ENCODE peak calls at places on chromosome 12, in nine cellular contexts. E is osteoblast; N is RWPE2; Q is breast epithelium; O is PC-9; S is right atrium auricular region; M is CD8-positive, alpha-beta T cell; H is thoracic aorta; K is HCT116. Z is an unnamed sample.

GRCh38 chr12:52691076-52691764 is 11.0 kb upstream of the KRT1 start:
- DNase-seq in H (no peak), S (no peak), E (no peak), K (no peak), O (no peak), M (peak; percentile 35), N (no peak), Q (no peak), Z (no peak)

GRCh38 chr12:69929531-69929930 is 104.5 kb downstream of the MYRFL start:
- DNase-seq in K (no peak), O (no peak), N (no peak), M (no peak), Q (no peak), H (no peak), S (no peak), E (no peak), Z (no peak)

GRCh38 chr12:16165506-16165905 is 112.0 kb downstream of the SLC15A5 start:
- DNase-seq in K (peak; percentile 27), S (peak; percentile 68), E (no peak), Q (no peak), N (no peak), O (no peak), H (no peak), M (no peak), Z (peak; percentile 29)

GRCh38 chr12:9751204-9752144 is 9.2 kb downstream of the CD69 start:
- DNase-seq in Q (no peak), E (no peak), K (peak; percentile 12), O (no peak), N (no peak), H (no peak), S (no peak), M (no peak), Z (no peak)

GRCh38 chr12:69910739-69911138 is 85.7 kb downstream of the MYRFL start:
- DNase-seq in E (no peak), K (no peak), H (no peak), S (no peak), N (no peak), Q (no peak), M (no peak), O (no peak), Z (no peak)

GRCh38 chr12:105418232-105418631 is 87.7 kb downstream of the C12orf75 start:
- DNase-seq in H (no peak), N (peak; percentile 82), K (no peak), Q (no peak), O (peak; percentile 73), E (no peak), S (no peak), M (no peak), Z (peak; percentile 98)

GRCh38 chr12:104478396-104479140 is 21.8 kb downstream of the CHST11 start:
- DNase-seq in E (no peak), S (no peak), O (no peak), H (no peak), Q (no peak), M (no peak), N (no peak), K (no peak), Z (no peak)

GRCh38 chr12:105523164-105524057 is 192.9 kb downstream of the C12orf75 start:
- DNase-seq in K (no peak), E (peak; percentile 84), H (peak; percentile 61), S (peak; percentile 82), O (no peak), N (no peak), M (no peak), Q (no peak), Z (no peak)

GRCh38 chr12:9872116-9872515 is 3.0 kb upstream of the CLEC2B start:
- DNase-seq in Q (no peak), S (no peak), N (no peak), O (no peak), M (no peak), H (no peak), K (no peak), E (no peak), Z (no peak)

GRCh38 chr12:61920230-61920629 is 340.0 kb upstream of the USP15 start:
- DNase-seq in S (no peak), H (no peak), N (no peak), K (no peak), Q (no peak), O (no peak), M (no peak), E (no peak), Z (no peak)

GRCh38 chr12:115897718-115898117 is 379.8 kb downstream of the MED13L start:
- DNase-seq in H (no peak), N (no peak), E (no peak), S (no peak), M (no peak), O (no peak), K (no peak), Q (no peak), Z (peak; percentile 8)

DNA sequence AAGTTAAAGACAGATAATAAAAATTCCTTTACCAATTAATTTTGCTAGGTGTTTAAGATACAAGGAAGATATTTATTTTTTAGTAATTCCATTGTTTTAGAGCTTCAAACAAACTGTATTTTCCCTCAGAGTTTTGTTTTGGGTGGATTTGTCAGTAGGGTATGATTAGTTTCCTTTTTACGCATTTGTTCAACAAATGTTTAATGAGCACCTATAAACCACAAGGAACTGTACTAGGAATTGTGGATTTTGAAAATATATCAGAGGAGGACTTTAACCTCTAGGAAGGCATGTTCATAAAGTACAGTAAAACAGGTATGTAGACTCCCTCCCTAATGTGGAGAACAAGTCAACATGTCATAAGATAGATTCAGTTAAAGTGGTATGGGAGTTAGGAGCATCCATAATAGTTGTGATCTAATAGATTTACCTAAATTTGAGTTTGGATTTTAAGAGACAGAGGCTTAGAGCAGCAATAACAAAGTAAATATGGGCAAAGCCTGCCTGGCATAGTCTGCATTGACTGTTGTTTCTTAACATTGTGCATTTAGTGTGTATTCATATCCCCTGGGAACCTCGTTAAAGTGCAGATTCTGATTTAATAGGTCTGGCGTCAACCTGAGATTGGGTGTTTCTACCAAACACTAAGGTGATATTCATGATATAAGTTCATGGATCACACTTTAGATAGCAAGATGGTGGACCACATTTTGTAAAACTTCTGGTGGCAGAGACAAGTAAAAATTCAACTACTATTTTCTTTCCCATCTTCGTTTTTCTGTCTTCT is 232.0 kb downstream of the ERC1 start:
- DNase-seq in K (no peak), H (no peak), E (no peak), Q (no peak), M (no peak), O (no peak), N (no peak), S (no peak), Z (no peak)
- H3K27ac ChIP-seq in K (no peak overlapping the region), H (no peak overlapping the region), E (no peak overlapping the region), Q (no peak overlapping the region), M (no peak overlapping the region), O (no peak overlapping the region), N (no peak overlapping the region), S (no peak overlapping the region), Z (no peak overlapping the region)

GRCh38 chr12:130031571-130032189 is 127.9 kb upstream of the TMEM132D start:
- DNase-seq in N (no peak), S (peak; percentile 68), K (no peak), H (no peak), M (peak; percentile 47), Q (no peak), E (no peak), O (peak; percentile 37), Z (no peak)
- TF ChIP-seq CTCF in N (peak; percentile 97), S (peak; percentile 80), K (peak; percentile 90), H (peak; percentile 52), M (peak; percentile 91), Q (peak; percentile 33), E (peak; percentile 75), O (peak; percentile 82), Z (peak; percentile 92)

GRCh38 chr12:66493841-66494240 is 185.0 kb downstream of the GRIP1 start:
- DNase-seq in Q (no peak), H (no peak), E (no peak), N (no peak), S (no peak), M (no peak), K (no peak), O (no peak), Z (peak; percentile 32)

GRCh38 chr12:66497000-66497897 is 181.6 kb downstream of the GRIP1 start:
- DNase-seq in H (no peak), S (no peak), O (no peak), E (no peak), Q (no peak), N (no peak), M (no peak), K (no peak), Z (peak; percentile 9)

GRCh38 chr12:66491812-66492361 is 187.0 kb downstream of the GRIP1 start:
- DNase-seq in K (no peak), N (no peak), S (no peak), E (peak; percentile 58), H (no peak), M (no peak), Q (no peak), O (no peak), Z (no peak)

GRCh38 chr12:66496595-66496994 is 182.3 kb downstream of the GRIP1 start:
- DNase-seq in K (no peak), Q (no peak), N (no peak), H (no peak), O (no peak), M (no peak), E (no peak), S (no peak), Z (no peak)

DNA sequence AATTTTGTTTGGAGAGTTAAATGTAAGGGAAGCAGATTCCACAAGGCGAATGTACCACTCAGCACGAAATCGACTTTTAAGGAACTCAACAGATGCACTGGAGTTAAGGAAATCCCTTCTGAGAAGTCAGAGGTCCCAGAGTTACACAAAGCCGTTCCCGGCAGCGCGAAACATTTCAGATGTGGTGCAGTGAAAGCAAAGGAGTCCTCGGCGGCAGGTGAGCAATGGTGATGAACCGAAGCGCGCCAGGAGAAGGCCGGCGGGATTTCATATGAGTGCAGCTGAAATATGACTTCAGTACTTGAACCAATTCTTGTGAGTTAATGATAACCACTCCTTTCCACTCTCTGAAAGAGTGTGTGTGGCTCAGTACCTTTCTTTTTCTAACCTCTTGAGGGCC is 183.2 kb downstream of the GRIP1 start:
- DNase-seq in K (no peak), O (no peak), E (no peak), H (no peak), M (no peak), Q (no peak), N (no peak), S (no peak), Z (no peak)
- H3K4me1 ChIP-seq in K (no peaks in the 10 kb centered on the region), O (no peaks in the 10 kb centered on the region), E (no peaks in the 10 kb centered on the region), H (no peaks in the 10 kb centered on the region), M (no peaks in the 10 kb centered on the region), Q (no peaks in the 10 kb centered on the region), N (no peaks in the 10 kb centered on the region), S (no peaks in the 10 kb centered on the region), Z (peaks cover 8% of the 10 kb centered on the region)

DNA sequence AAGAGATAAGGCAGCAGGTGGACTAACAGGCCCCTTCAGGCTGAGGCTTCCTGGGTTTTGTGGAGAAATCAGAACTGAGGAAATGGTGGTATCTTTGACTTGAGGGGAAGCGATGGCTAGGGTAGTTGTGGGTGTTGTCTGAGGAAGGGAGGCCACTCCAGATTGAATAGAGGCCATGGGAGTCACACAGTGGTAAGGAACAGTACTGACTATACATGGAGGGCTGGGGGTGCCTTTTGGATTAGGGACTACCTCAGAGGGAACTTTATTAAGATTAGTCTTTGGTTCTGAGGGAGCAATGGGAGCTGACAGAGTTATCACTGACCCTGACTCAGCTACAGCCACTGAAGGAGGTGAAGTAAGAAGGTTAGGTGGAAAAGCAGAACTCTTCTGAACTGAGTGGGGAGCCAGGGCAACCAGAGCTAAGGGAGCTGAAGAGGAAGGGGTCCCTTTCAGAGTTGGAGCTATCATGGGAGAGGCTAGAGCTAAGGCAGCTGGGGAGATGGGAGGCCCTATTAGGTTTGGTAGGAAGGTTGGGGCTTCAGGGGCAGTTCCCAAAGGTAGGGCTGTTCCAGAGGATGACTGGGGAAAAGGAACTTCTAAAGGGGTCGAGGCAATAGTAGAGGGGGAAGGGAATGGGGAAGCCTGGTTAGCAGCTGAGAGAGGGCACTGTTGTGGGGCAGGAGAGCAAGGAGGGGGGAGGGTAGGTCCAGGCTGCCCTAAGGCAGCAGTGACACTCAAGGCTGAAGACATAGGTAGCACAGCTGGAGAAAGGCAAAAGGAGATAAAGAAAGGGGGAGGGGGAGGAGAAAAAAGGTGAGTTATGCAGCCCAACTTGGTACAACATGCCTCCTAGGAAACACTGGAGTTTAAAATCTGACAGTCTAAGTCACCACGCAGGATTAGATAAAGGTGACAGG is 4.1 kb downstream of the NACA start:
- DNase-seq in K (no peak), Q (no peak), H (no peak), S (peak; percentile 23), N (no peak), E (no peak), M (no peak), O (no peak), Z (no peak)
- H3K27ac ChIP-seq in K (peak overlapping the region; percentile 23), Q (peak overlapping the region; percentile 74), H (no peak overlapping the region), S (peak overlapping the region; percentile 96), N (peak overlapping the region; percentile 79), E (peak overlapping the region; percentile 47), M (no peak overlapping the region), O (peak overlapping the region; percentile 63), Z (no peak overlapping the region)